ENCODE peak calls at places on chromosome 12, in four cellular contexts. L is pancreas, D is upper lobe of right lung, Q is cardiac muscle cell. Y is an unnamed sample.

GRCh38 chr12:109735051-109735521 is 21.5 kb downstream of the FAM222A start:
- DNase-seq in Q (no peak), L (peak; percentile 19), D (peak; percentile 53), Y (peak; percentile 31)

GRCh38 chr12:94012508-94013044 is 135.8 kb upstream of the PLXNC1 start:
- DNase-seq in Q (no peak), D (no peak), L (no peak), Y (no peak)

GRCh38 chr12:59084758-59085383 is 164.6 kb upstream of the LRIG3 start:
- DNase-seq in Q (peak; percentile 34), L (no peak), D (no peak), Y (no peak)

GRCh38 chr12:100716949-100717732 is 77.4 kb upstream of the ANO4 start:
- DNase-seq in Q (peak; percentile 51), L (peak; percentile 58), D (no peak), Y (no peak)

GRCh38 chr12:7797698-7798398 is 8.6 kb downstream of the NANOG start:
- DNase-seq in L (no peak), Q (peak; percentile 24), D (no peak), Y (no peak)

GRCh38 chr12:106901276-106901675 is 54.4 kb upstream of the TMEM263 start:
- DNase-seq in Q (no peak), L (no peak), D (no peak), Y (no peak)

GRCh38 chr12:45974171-45974719 is 16.1 kb downstream of the SCAF11 start:
- DNase-seq in Q (no peak), D (no peak), L (no peak), Y (no peak)

GRCh38 chr12:119328111-119328510 is 6.4 kb upstream of the CCDC60 start:
- DNase-seq in D (no peak), L (no peak), Q (no peak), Y (no peak)

GRCh38 chr12:132432721-132433577 is 57.0 kb upstream of the FBRSL1 start:
- DNase-seq in D (no peak), Q (peak; percentile 65), L (peak; percentile 64), Y (no peak)

GRCh38 chr12:51087818-51088217 is 4.4 kb upstream of the CSRNP2 start:
- DNase-seq in Q (no peak), L (no peak), D (no peak), Y (no peak)

GRCh38 chr12:20716985-20717384 is 21.9 kb downstream of the SLCO1C1 start:
- DNase-seq in D (no peak), Q (no peak), L (no peak), Y (no peak)

GRCh38 chr12:7678744-7679143 is 13.0 kb upstream of the APOBEC1 start:
- DNase-seq in D (no peak), Q (peak; percentile 20), L (no peak), Y (no peak)

GRCh38 chr12:27970391-27970980 is 2.0 kb downstream of the PTHLH start:
- DNase-seq in Q (peak; percentile 67), D (no peak), L (peak; percentile 62), Y (no peak)
- H3K4me3 ChIP-seq in Q (peak overlapping the region; percentile 38), D (peak overlapping the region; percentile 48), L (peak overlapping the region; percentile 61), Y (peak overlapping the region; percentile 52)

GRCh38 chr12:40735551-40736230 is 43.5 kb downstream of the CNTN1 start:
- DNase-seq in D (no peak), L (no peak), Q (no peak), Y (no peak)
- TF ChIP-seq CTCF in D (no peak), L (no peak), Q (no peak), Y (no peak)

DNA sequence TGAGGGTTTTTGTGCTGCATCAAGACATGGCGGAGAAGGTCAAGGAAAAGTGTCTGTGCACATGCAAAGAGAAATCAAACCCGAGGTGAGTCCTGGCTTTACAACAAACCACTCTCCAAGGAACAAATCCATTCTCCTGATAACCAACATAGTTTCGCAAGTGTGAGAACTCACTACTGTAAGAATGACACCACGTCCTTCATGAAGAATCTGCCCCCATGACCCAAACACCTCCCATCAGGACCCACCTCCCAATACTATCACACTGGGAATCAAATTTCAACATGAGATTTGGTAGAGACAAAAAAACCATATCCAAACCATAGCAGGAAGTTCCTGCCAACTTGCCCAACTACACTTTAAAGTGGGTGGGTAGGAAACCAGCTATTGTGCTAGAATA is 2.4 kb upstream of the ERC1 start:
- DNase-seq in D (no peak), L (no peak), Q (no peak), Y (no peak)
- H3K4me3 ChIP-seq in D (no peak overlapping the region), L (no peak overlapping the region), Q (no peak overlapping the region), Y (peak overlapping the region; percentile 91)

DNA sequence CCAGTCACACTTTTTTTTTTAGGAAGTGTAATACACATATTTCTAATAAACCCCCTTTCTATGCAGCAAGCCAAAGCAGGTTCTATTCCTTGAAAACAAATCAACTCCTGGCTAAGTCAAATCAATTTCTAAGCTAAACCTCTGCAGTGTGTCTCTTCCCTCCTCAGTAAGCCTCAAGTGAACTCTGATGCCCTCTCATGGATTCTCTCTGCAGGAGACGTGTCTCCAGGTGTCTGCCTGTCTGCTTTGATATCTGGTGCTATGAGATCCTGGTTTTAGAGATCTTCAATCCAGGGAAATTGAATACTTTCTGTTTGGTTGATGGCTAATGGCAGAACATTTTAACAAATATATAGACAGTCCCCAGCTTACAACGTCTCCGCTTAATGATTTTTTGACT is 791.7 kb downstream of the AACS start:
- DNase-seq in D (no peak), Q (no peak), L (no peak), Y (no peak)
- TF ChIP-seq CTCF in D (no peak), Q (no peak), L (no peak), Y (no peak)

GRCh38 chr12:53827306-53827705 is 75.5 kb upstream of the CISTR start:
- DNase-seq in L (no peak), Q (no peak), D (no peak), Y (no peak)
- H3K4me3 ChIP-seq in L (no peak overlapping the region), Q (no peak overlapping the region), D (no peak overlapping the region), Y (no peak overlapping the region)

DNA sequence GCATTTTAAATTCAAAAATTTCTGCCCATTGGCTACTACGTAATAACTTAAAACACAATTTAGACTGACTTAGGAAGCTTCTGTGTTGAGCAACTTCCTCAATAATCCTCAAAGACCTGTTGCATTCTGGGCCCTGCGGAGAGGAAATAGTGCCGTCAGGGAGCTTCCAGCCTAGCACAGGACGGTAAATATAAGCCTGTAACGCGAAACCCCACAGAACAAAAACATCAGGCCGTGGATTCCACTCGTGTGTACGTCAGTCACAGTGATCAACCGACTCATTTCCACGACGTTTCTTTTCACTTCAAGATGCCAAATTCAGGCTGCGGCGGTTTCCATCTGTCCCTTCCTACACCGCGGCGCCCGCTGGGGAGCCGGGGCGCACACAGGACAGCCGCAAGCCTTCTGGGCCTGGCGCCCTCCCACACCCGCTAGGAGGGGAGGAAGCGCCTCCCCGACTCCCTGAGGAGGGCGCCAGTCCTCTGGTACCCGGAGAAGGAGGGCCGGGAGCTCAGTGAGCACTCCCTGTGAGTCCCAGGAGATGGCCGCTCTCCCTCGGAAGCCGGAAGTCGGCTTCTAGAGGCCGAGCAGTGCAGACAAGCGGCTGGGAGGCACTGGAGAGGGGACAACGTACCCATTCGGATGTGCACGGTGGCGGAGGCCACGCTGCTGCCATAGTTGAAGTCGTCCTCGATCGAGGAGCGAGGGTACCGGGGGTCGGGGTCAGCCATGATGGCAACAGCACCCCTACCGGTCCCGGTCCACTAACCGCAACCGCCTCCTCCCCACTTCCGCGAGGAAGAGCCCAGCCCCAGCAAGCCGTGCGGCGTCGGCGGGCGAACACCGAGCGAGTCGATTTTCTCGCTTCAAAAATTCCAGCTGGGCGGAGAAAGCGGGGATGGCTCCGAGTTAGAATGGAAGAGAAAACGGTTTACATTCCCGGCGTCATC is at the start of gene TMBIM4:
- DNase-seq in D (peak; percentile 95), L (peak; percentile 91), Q (peak; percentile 96), Y (peak; percentile 67)
- TF ChIP-seq CTCF in D (peak; percentile 60), L (peak; percentile 21), Q (peak; percentile 45), Y (peak; percentile 35)

GRCh38 chr12:95440401-95440800 is 33.6 kb upstream of the METAP2 start:
- DNase-seq in D (no peak), L (no peak), Q (peak; percentile 54), Y (no peak)
- H3K4me3 ChIP-seq in D (no peak overlapping the region), L (no peak overlapping the region), Q (no peak overlapping the region), Y (no peak overlapping the region)

GRCh38 chr12:83434600-83434999 is 747.9 kb downstream of the TMTC2 start:
- DNase-seq in Q (no peak), D (no peak), L (no peak), Y (no peak)
- TF ChIP-seq CTCF in Q (no peak), D (no peak), L (no peak), Y (no peak)

DNA sequence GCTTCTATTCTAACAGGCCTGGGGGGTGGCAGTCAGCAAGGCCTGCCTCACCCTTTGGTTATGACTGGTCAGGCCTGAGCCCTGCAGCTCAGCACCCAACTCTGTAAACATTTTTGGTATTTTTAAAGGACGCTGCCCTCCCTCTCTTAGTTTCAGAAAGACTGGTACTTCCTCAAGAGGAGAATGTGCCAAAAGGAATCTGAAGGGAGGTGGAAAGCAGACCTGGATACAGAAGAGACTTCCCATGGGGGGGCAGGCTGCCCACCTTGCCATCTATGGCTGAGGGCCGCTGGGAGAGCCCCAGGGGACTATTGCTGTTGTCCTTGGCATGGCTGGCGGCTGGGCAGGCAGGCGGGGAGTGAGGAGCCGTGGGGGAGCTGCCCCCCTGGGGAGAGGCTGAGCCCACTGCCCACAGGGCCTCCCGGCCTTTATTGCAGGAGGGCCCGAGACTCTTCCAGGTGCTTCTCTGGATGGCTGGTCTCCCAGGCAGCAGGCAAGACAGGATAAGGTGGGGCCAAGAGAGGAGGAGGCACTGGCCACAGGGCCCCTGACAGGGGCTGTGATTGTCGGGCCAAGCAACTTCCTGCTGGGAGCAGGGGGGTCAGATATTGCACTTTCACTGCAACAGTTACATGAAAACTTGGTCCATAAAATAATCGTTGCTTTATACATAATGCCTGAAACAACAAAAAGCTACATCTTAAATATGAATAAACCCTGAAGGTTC is 3.5 kb downstream of the ARL6IP4 start:
- DNase-seq in L (peak; percentile 75), Q (peak; percentile 54), D (no peak), Y (no peak)
- H3K4me3 ChIP-seq in L (no peak overlapping the region), Q (no peak overlapping the region), D (no peak overlapping the region), Y (no peak overlapping the region)

Y was measured in dorsolateral prefrontal cortex.